ENCODE peak calls at places on chromosomes 1 and 21, in ten cellular contexts. N is mucosa of descending colon, L is IMR-90, V is left ventricle myocardium inferior, T is spleen, Z is HCT116, A is suprapubic skin, S is neuronal stem cell, E is aorta, C is SK-N-SH. H is an unnamed sample. For H3K4me1, the result is how much of the 10 kb centered on the place peaks cover.

GRCh38 chr1:226611301-226611700 is 62.7 kb downstream of the STUM start:
- DNase-seq in T (peak), Z (no peak), E (no peak), S (no peak), C (no peak), L (no peak), N (no peak), V (no peak), A (no peak), H (no peak)

GRCh38 chr1:232859216-232859615 is 54.0 kb downstream of the MAP10 start:
- DNase-seq in C (peak), S (no peak), A (no peak), N (no peak), Z (no peak), L (no peak), V (no peak), T (no peak), E (no peak), H (no peak)

GRCh38 chr21:45589686-45590245 is 47.5 kb upstream of the SLC19A1 start:
- DNase-seq in N (no peak), S (no peak), T (no peak), C (no peak), E (no peak), Z (no peak), A (peak), L (no peak), V (no peak), H (peak)

GRCh38 chr1:153597206-153597605 is 15.7 kb downstream of the S100A16 start:
- DNase-seq in A (no peak), E (no peak), V (no peak), T (peak), S (no peak), L (peak), N (no peak), Z (no peak), C (no peak), H (no peak)

GRCh38 chr1:44108241-44108640 is 10.4 kb upstream of the KLF17 start:
- DNase-seq in T (no peak), E (no peak), S (no peak), Z (no peak), V (no peak), L (peak), C (no peak), A (no peak), N (no peak), H (no peak)

GRCh38 chr1:103461171-103462105 is 64.1 kb upstream of the RNPC3 start:
- DNase-seq in A (no peak), T (no peak), E (no peak), S (no peak), Z (peak), C (peak), N (no peak), L (peak), V (no peak), H (no peak)

GRCh38 chr21:42309753-42310213 is 5.4 kb downstream of the TFF3 start:
- DNase-seq in E (no peak), N (no peak), C (peak), L (peak), S (peak), V (peak), T (peak), A (no peak), Z (peak), H (peak)

GRCh38 chr1:201636581-201636980 is 97.7 kb downstream of the NAV1 start:
- DNase-seq in V (no peak), E (no peak), L (peak), Z (no peak), C (no peak), N (no peak), S (no peak), T (no peak), A (no peak), H (no peak)

GRCh38 chr1:76669624-76670023 is 197.7 kb upstream of the ST6GALNAC5 start:
- DNase-seq in A (no peak), S (no peak), V (no peak), T (no peak), N (no peak), E (no peak), C (no peak), Z (no peak), L (no peak), H (no peak)

GRCh38 chr1:153842006-153842471 is 66.8 kb downstream of the SLC27A3 start:
- DNase-seq in N (no peak), E (no peak), C (no peak), S (no peak), T (no peak), V (no peak), L (peak), A (no peak), Z (no peak), H (no peak)

DNA sequence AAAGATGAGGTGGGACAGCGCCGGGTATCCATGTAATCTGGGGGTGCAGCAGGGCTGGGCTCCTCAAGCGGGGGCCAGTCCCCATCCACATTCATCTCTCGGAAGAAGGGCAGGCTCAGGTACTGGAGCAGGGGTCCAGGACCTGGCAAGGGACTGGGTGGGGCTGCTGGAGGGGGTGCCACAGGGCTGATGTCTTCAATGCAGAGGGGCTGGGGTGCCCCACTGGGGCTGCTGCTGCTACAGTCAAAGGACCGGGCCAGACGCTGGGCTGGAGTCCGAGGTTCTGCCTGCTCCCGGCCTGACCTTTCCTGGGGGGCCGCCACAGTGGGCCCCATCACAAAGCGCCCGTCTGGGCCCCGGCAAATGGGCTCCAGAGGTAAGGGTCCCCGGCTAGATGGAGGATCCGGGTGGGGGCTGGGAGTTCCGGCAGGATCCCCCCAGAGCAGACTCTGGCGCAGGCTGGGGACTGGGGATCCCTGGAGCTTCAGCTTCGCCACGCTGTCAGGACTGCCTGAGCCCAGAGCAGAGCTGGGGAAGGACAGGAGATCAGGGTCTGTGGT is 3.3 kb upstream of the TAGLN2 start:
- DNase-seq in A (no peak), V (no peak), S (no peak), N (no peak), T (peak), L (no peak), E (no peak), Z (no peak), C (no peak), H (no peak)
- H3K4me1 ChIP-seq in A (under half), V (under half), S (under half), N (under half), T (under half), L (under half), E (under half), Z (under half), C (under half), H (under half)

DNA sequence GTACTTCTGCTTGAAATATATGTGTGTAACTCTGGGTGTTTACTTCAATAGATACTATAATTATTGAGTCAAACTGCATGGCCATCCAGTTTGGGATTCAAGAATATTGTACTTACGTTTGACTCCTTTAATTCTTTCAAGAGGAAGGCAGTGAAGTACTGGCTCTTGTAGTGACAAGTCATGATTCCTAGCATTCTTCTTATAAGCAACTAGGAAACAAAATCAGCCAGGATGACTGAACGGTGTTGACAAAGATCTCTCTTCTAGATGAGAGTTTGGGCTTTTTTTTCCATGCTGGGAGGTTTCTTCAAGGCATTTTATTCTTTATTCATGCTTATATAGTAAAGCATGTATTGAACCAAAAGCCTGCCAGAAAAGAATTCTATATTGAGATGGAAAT is 58.3 kb downstream of the CLEC20A start:
- DNase-seq in L (peak), S (peak), A (no peak), Z (no peak), E (no peak), V (no peak), C (no peak), N (no peak), T (no peak), H (no peak)
- H3K4me3 ChIP-seq in L (no peak), S (no peak), A (no peak), Z (no peak), E (no peak), V (no peak), C (no peak), N (no peak), T (no peak), H (no peak)

DNA sequence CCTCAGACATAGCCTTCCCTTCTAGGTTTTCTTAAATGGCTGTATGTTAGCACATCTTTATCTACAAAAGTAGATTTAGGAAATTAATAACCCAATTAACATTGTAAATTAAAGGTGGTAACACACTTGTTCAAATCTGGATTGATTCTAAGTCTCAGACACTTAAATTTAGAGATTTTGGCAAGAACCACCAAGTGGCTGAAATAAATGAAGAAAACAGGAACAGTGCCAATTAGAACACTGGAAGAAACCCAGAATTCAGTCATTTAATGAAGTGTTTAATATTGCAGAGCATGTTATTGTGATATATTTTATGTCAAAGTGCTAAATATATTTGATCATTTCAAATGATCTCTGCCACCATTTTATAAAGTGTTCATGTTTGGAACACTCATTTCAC is 628.2 kb downstream of the USP25 start:
- DNase-seq in C (no peak), N (no peak), E (no peak), V (no peak), L (no peak), Z (no peak), S (no peak), T (no peak), A (no peak), H (no peak)
- H3K4me1 ChIP-seq in C (under half), N (under half), E (under half), V (under half), L (under half), Z (under half), S (under half), T (under half), A (under half), H (under half)

DNA sequence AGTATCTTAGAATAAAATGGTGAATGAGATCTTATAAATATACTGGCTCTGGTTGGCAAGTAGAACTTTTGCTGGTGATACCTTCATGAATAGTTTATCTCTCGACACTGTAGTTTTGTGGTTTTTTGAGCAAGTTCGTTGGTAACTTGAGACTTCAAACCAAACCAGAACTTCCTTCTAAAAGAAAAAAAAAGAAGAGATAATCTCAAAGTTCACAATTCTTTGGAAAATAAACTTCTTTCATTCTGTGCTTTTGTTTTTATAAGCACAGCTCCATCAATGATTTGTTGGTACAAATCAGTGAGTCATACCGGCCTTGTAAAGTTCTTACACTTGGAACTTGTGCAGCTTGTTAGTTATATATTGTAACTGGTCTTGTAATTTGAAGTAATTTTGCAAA is 2.3 kb downstream of the HIPK1 start:
- DNase-seq in S (no peak), A (no peak), N (no peak), L (peak), Z (no peak), T (no peak), C (no peak), E (no peak), V (no peak), H (no peak)
- H3K4me3 ChIP-seq in S (no peak), A (peak), N (no peak), L (peak), Z (no peak), T (peak), C (peak), E (no peak), V (peak), H (peak)

DNA sequence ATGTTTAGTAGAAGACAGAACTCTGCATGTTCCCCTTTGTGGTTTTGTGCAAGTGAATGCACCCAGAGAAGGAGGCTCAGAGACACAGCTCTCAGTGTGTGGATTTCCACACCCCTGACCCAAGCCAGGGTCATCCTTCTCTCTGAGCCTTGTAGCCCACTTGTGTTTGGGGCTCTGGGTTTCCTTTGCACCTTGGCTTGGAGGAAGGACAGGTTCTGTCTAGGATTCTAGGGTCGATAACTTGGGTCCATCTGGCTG is 27.2 kb downstream of the MYOG start:
- DNase-seq in E (no peak), T (no peak), L (no peak), Z (no peak), C (no peak), A (no peak), S (no peak), V (no peak), N (no peak), H (no peak)
- H3K4me1 ChIP-seq in E (under half), T (under half), L (under half), Z (under half), C (under half), A (under half), S (under half), V (under half), N (under half), H (under half)

GRCh38 chr1:50416553-50417453 is 6.4 kb downstream of the DMRTA2 start:
- DNase-seq in N (no peak), L (no peak), A (no peak), C (peak), S (no peak), V (no peak), T (no peak), E (no peak), Z (no peak), H (no peak)

GRCh38 chr1:50414853-50415234 is 8.4 kb downstream of the DMRTA2 start:
- DNase-seq in N (no peak), V (no peak), C (no peak), E (no peak), T (no peak), S (no peak), A (no peak), L (no peak), Z (no peak), H (no peak)

GRCh38 chr1:50417487-50417886 is 5.8 kb downstream of the DMRTA2 start:
- DNase-seq in Z (no peak), E (no peak), N (no peak), S (no peak), V (no peak), T (no peak), C (peak), L (no peak), A (no peak), H (no peak)

GRCh38 chr1:50415235-50416149 is 7.8 kb downstream of the DMRTA2 start:
- DNase-seq in T (no peak), L (no peak), A (no peak), E (no peak), S (no peak), C (peak), N (no peak), Z (no peak), V (no peak), H (no peak)

GRCh38 chr1:50416150-50416527 is 7.1 kb downstream of the DMRTA2 start:
- DNase-seq in V (no peak), Z (no peak), S (no peak), E (no peak), C (peak), A (no peak), L (no peak), N (no peak), T (no peak), H (no peak)
- H3K4me3 ChIP-seq in V (no peak), Z (no peak), S (no peak), E (no peak), C (no peak), A (peak), L (no peak), N (no peak), T (no peak), H (no peak)

GRCh38 chr1:10699470-10699835 is 97.0 kb downstream of the CASZ1 start:
- DNase-seq in Z (no peak), S (no peak), N (no peak), V (no peak), L (no peak), T (no peak), C (no peak), E (no peak), A (no peak), H (no peak)

GRCh38 chr1:10697621-10698160 is 98.8 kb downstream of the CASZ1 start:
- DNase-seq in A (no peak), N (no peak), V (no peak), S (no peak), C (no peak), E (no peak), T (no peak), L (no peak), Z (no peak), H (no peak)

GRCh38 chr1:10698726-10699469 is 97.5 kb downstream of the CASZ1 start:
- DNase-seq in A (no peak), Z (no peak), V (no peak), C (no peak), E (no peak), N (no peak), T (no peak), L (no peak), S (no peak), H (no peak)

GRCh38 chr1:10694633-10695627 is 101.5 kb downstream of the CASZ1 start:
- DNase-seq in Z (peak), E (peak), L (peak), T (peak), V (peak), A (peak), N (peak), C (peak), S (peak), H (peak)

DNA sequence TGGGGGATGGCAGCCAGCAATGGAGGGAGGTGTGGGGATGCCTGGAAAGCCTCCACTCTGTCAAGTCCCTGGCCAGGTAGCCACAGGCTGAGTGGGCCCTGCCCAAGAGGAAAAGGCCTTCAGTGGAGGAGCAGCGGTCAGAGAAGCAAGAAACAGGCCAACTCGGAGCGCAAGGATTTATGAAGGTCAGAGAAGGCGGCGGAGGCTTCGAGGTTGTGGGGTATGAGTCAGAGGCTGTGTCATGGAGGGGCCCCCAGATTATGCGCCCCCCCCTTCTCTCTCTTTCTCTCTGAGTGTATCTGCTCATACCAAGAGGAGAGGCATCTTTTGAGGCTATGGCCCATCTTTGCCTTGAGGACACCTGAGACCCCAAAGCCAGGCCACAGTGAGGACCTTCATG is 99.5 kb downstream of the CASZ1 start:
- DNase-seq in S (no peak), L (peak), Z (no peak), E (no peak), A (no peak), V (no peak), N (no peak), C (no peak), T (no peak), H (no peak)
- H3K4me1 ChIP-seq in S (under half), L (under half), Z (under half), E (under half), A (half or more), V (half or more), N (under half), C (under half), T (under half), H (under half)

GRCh38 chr1:3352084-3352951 is 102.1 kb upstream of the ARHGEF16 start:
- DNase-seq in A (no peak), S (peak), Z (no peak), N (no peak), V (no peak), C (no peak), T (no peak), L (peak), E (peak), H (peak)
- H3K4me3 ChIP-seq in A (no peak), S (peak), Z (no peak), N (no peak), V (peak), C (no peak), T (no peak), L (no peak), E (no peak), H (no peak)

GRCh38 chr1:84171471-84171870 is 27.4 kb downstream of the PRKACB start:
- DNase-seq in V (no peak), N (no peak), T (no peak), L (no peak), E (no peak), S (no peak), C (no peak), A (no peak), Z (no peak), H (no peak)

GRCh38 chr1:84174051-84174556 is 30.0 kb downstream of the PRKACB start:
- DNase-seq in Z (peak), C (no peak), V (no peak), N (no peak), E (no peak), T (no peak), L (peak), S (peak), A (no peak), H (no peak)

GRCh38 chr1:84168783-84169182 is 24.7 kb downstream of the PRKACB start:
- DNase-seq in E (no peak), V (no peak), N (no peak), T (no peak), Z (no peak), L (no peak), C (no peak), S (no peak), A (no peak), H (no peak)

GRCh38 chr1:84166797-84167196 is 22.7 kb downstream of the PRKACB start:
- DNase-seq in S (no peak), A (no peak), Z (no peak), V (no peak), T (no peak), C (no peak), N (no peak), L (no peak), E (no peak), H (no peak)

GRCh38 chr1:84170171-84170570 is 26.1 kb downstream of the PRKACB start:
- DNase-seq in A (no peak), E (no peak), L (no peak), S (no peak), C (no peak), N (no peak), Z (no peak), T (no peak), V (no peak), H (no peak)
- H3K4me1 ChIP-seq in A (under half), E (under half), L (under half), S (under half), C (under half), N (under half), Z (half or more), T (under half), V (under half), H (under half)

H was measured in right cardiac atrium.